ENCODE peak calls at places on chromosomes 3 and 15, in five cellular contexts. P is thoracic aorta, N is mammary epithelial cell, K is Peyer's patch, W is right cardiac atrium. V is an unnamed sample. For H3K4me1, the result is how much of the 10 kb centered on the place peaks cover.

GRCh38 chr3:156513619-156514018 is 41.3 kb downstream of the SSR3 start:
- DNase-seq in P (no peak), N (no peak), K (no peak), W (no peak), V (no peak)

GRCh38 chr3:68876112-68876713 is 56.1 kb downstream of the TAFA4 start:
- DNase-seq in P (no peak), N (peak), K (peak), W (no peak), V (peak)

GRCh38 chr3:196971094-196971698 is 2.6 kb upstream of the PIGZ start:
- DNase-seq in P (no peak), N (peak), K (peak), W (no peak), V (no peak)

GRCh38 chr3:168025076-168025475 is 70.6 kb downstream of the GOLIM4 start:
- DNase-seq in P (no peak), N (peak), K (no peak), W (no peak), V (no peak)

GRCh38 chr15:89630974-89631901 is 24.0 kb downstream of the KIF7 start:
- DNase-seq in P (no peak), N (no peak), K (no peak), W (peak), V (no peak)

GRCh38 chr3:39150803-39151631 is 2.4 kb downstream of the CSRNP1 start:
- DNase-seq in P (peak), N (peak), K (peak), W (peak), V (no peak)

GRCh38 chr15:82140859-82141258 is 95.0 kb upstream of the MEX3B start:
- DNase-seq in P (no peak), N (peak), K (no peak), W (no peak), V (no peak)

GRCh38 chr15:66738595-66738994 is 36.6 kb downstream of the SMAD6 start:
- DNase-seq in P (no peak), N (no peak), K (no peak), W (peak), V (no peak)

GRCh38 chr15:57589276-57590073 is 2.2 kb upstream of the MYZAP start:
- DNase-seq in P (no peak), N (no peak), K (no peak), W (peak), V (no peak)

GRCh38 chr15:77832874-77833273 is 200.2 kb upstream of the LINGO1 start:
- DNase-seq in P (no peak), N (no peak), K (no peak), W (no peak), V (no peak)

GRCh38 chr3:9324944-9325343 is 37.9 kb upstream of the THUMPD3 start:
- DNase-seq in P (no peak), N (no peak), K (no peak), W (no peak), V (no peak)

GRCh38 chr3:167653750-167654149 is at the start of gene WDR49:
- DNase-seq in P (no peak), N (no peak), K (no peak), W (no peak), V (no peak)

GRCh38 chr15:93037341-93038063 is 51.5 kb downstream of the RGMA start:
- DNase-seq in P (no peak), N (peak), K (peak), W (peak), V (no peak)

GRCh38 chr3:60017631-60018030 is 967.8 kb upstream of the CFAP20DC start:
- DNase-seq in P (no peak), N (peak), K (no peak), W (no peak), V (peak)

GRCh38 chr3:154971341-154971740 is 108.8 kb upstream of the MME start:
- DNase-seq in P (no peak), N (peak), K (no peak), W (no peak), V (no peak)

GRCh38 chr3:127764841-127765362 is 57.4 kb downstream of the MGLL start:
- DNase-seq in P (no peak), N (no peak), K (no peak), W (no peak), V (no peak)

GRCh38 chr3:50221413-50222168 is 14.4 kb upstream of the GNAI2 start:
- DNase-seq in P (no peak), N (no peak), K (no peak), W (no peak), V (no peak)

GRCh38 chr15:100284701-100285100 is 57.1 kb downstream of the ADAMTS17 start:
- DNase-seq in P (no peak), N (no peak), K (peak), W (peak), V (no peak)

GRCh38 chr3:112392393-112393359 is 59.7 kb downstream of the CD200 start:
- DNase-seq in P (no peak), N (no peak), K (no peak), W (no peak), V (no peak)

GRCh38 chr3:38645601-38646000 is 3.9 kb downstream of the SCN5A start:
- DNase-seq in P (no peak), N (no peak), K (no peak), W (no peak), V (no peak)

GRCh38 chr3:160480931-160481330 is 31.3 kb upstream of the TRIM59 start:
- DNase-seq in P (no peak), N (peak), K (no peak), W (no peak), V (no peak)

GRCh38 chr3:180855364-180855763 is 57.1 kb upstream of the FXR1 start:
- DNase-seq in P (no peak), N (peak), K (no peak), W (no peak), V (no peak)

GRCh38 chr3:8972614-8973013 is 9.3 kb upstream of the RAD18 start:
- DNase-seq in P (no peak), N (peak), K (no peak), W (no peak), V (no peak)

GRCh38 chr15:73578036-73578435 is 55.2 kb downstream of the NPTN start:
- DNase-seq in P (no peak), N (peak), K (peak), W (no peak), V (no peak)

GRCh38 chr3:45795509-45795881 is 841 bp downstream of the SLC6A20 start:
- DNase-seq in P (no peak), N (no peak), K (no peak), W (no peak), V (no peak)
- H3K4me3 ChIP-seq in P (peak), N (no peak), K (peak), W (no peak), V (peak)

GRCh38 chr3:42106646-42107045 is 15.5 kb downstream of the TRAK1 start:
- DNase-seq in P (no peak), N (no peak), K (no peak), W (no peak), V (no peak)
- H3K4me1 ChIP-seq in P (under half), N (under half), K (under half), W (under half), V (under half)

GRCh38 chr3:143562789-143563188 is 285.5 kb downstream of the SLC9A9 start:
- DNase-seq in P (no peak), N (no peak), K (no peak), W (no peak), V (no peak)
- H3K4me3 ChIP-seq in P (no peak), N (no peak), K (no peak), W (no peak), V (no peak)

GRCh38 chr3:10392244-10392643 is 71.3 kb upstream of the SEC13 start:
- DNase-seq in P (no peak), N (no peak), K (no peak), W (no peak), V (no peak)
- H3K4me1 ChIP-seq in P (under half), N (under half), K (under half), W (under half), V (under half)

GRCh38 chr15:96331141-96331941 is 841 bp downstream of the NR2F2 start:
- DNase-seq in P (no peak), N (no peak), K (no peak), W (peak), V (no peak)
- H3K4me3 ChIP-seq in P (peak), N (peak), K (peak), W (peak), V (peak)

DNA sequence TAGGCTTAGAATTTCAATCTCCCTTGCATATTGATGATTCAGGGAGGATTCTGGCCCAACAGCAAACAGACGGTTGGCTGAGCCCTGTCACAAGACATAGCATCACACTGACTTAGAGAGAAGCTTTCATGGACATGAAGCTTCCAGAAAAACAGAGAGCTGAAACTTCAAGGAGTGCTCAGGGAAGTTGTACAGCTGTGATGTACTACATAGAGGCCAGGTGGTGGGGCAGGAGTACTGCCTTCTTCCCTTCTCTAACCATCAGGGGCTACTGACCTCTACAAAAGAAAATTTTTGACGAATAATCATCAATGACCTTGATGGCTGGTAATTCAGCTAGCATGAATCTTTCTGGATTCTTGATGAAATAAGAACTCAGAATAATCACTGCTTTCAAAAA is 378.5 kb downstream of the ERC2 start:
- DNase-seq in P (no peak), N (no peak), K (no peak), W (no peak), V (no peak)
- H3K4me1 ChIP-seq in P (under half), N (under half), K (under half), W (under half), V (under half)

GRCh38 chr3:49131040-49131439 is 1.8 kb downstream of the LAMB2 start:
- DNase-seq in P (no peak), N (no peak), K (no peak), W (peak), V (no peak)

GRCh38 chr3:49132437-49133225 is at the start of gene LAMB2:
- DNase-seq in P (no peak), N (peak), K (peak), W (peak), V (no peak)

GRCh38 chr3:49131576-49131975 is 1.3 kb downstream of the LAMB2 start:
- DNase-seq in P (no peak), N (no peak), K (no peak), W (peak), V (no peak)

GRCh38 chr3:49133226-49133951 is 539 bp upstream of the LAMB2 start:
- DNase-seq in P (peak), N (peak), K (peak), W (peak), V (no peak)

GRCh38 chr3:49132073-49132436 is 795 bp downstream of the LAMB2 start:
- DNase-seq in P (no peak), N (no peak), K (no peak), W (no peak), V (no peak)
- H3K4me3 ChIP-seq in P (peak), N (peak), K (peak), W (peak), V (no peak)

V was measured in CD8-positive, alpha-beta memory T cell.